ENCODE peak calls at places on chromosomes 5 and 9, in four cellular contexts. One of them, this sample, is unnamed.

GRCh38 chr5:3684771-3685354 is 89.2 kb downstream of the IRX1 start:
- DNase-seq in HepG2: no peak
- DNase-seq in H1: no peak
- DNase-seq in SK-N-SH: no peak
- DNase-seq in this sample: no peak

GRCh38 chr9:121860213-121860612 is 208.8 kb downstream of the DAB2IP start:
- DNase-seq in HepG2: no peak
- DNase-seq in H1: no peak
- DNase-seq in SK-N-SH: no peak
- DNase-seq in this sample: no peak

GRCh38 chr5:139593716-139594319 is 32.7 kb downstream of the UBE2D2 start:
- DNase-seq in HepG2: no peak
- DNase-seq in H1: no peak
- DNase-seq in SK-N-SH: no peak
- DNase-seq in this sample: no peak

GRCh38 chr5:175872287-175873089 is 1.1 kb downstream of the CPLX2 start:
- DNase-seq in HepG2: peak; percentile 50
- DNase-seq in H1: no peak
- DNase-seq in SK-N-SH: peak; percentile 88
- DNase-seq in this sample: peak; percentile 54

GRCh38 chr9:93087971-93088655 is 7.9 kb upstream of the CARD19 start:
- DNase-seq in HepG2: no peak
- DNase-seq in H1: no peak
- DNase-seq in SK-N-SH: peak; percentile 5
- DNase-seq in this sample: no peak

GRCh38 chr5:23742701-23743100 is 235.3 kb downstream of the PRDM9 start:
- DNase-seq in HepG2: no peak
- DNase-seq in H1: no peak
- DNase-seq in SK-N-SH: no peak
- DNase-seq in this sample: no peak

GRCh38 chr5:87074934-87075541 is 192.6 kb upstream of the RASA1 start:
- DNase-seq in HepG2: no peak
- DNase-seq in H1: no peak
- DNase-seq in SK-N-SH: no peak
- DNase-seq in this sample: peak; percentile 5

GRCh38 chr5:78626009-78626571 is 22.5 kb downstream of the LHFPL2 start:
- DNase-seq in HepG2: no peak
- DNase-seq in H1: no peak
- DNase-seq in SK-N-SH: no peak
- DNase-seq in this sample: no peak

GRCh38 chr5:13217636-13218035 is 726.9 kb downstream of the DNAH5 start:
- DNase-seq in HepG2: no peak
- DNase-seq in H1: no peak
- DNase-seq in SK-N-SH: no peak
- DNase-seq in this sample: no peak

GRCh38 chr5:1511037-1511436 is 12.7 kb downstream of the LPCAT1 start:
- DNase-seq in HepG2: no peak
- DNase-seq in H1: no peak
- DNase-seq in SK-N-SH: no peak
- DNase-seq in this sample: no peak
- TF ChIP-seq GABPA in HepG2: no peak
- TF ChIP-seq GABPA in H1: no peak
- TF ChIP-seq GABPA in SK-N-SH: no peak
- TF ChIP-seq GABPA in this sample: no peak

DNA sequence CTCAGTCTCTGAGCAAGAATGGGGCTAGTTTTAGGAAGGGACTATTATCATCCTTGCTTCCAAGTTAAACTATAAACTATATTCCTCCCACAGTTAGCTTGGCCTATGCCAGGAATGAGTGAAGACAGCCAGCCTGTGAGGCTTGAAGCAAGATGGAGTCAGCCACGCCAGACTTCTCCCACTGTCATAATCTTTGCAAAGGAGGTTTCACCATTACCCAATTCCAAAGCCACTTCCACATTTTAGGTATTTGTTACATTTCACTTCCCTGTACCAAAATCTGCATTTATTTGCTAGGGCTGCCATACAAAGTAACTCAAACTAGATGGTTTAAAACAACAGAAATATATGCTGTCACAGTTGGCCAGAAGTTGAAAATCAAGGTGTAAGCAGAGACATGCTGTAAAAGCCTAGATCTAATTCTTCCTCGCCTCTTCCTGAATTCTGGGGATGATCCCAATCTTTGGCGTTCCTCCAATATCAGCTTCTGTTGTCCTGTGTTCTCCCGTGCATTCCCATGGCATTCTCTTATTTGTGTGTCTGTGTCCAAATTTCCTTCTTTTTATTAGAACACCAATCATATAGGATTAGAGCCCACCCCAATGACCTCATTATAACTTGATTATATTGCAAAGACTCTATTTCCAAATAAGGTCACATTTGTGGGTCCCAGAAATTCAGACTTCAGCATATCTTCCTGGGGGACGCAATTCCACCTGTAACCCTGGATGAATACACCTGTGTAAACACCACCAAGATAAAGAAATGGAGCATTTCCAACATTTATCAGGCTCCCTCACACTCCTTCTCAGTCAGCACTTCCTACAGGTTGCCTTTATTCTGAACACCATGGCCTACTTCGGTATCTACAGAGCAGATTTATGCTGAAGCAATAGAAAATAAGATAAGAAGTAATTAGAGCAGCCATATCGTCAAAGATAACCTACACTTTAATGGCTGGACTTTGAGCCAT is 126.8 kb downstream of the GCNT1 start:
- DNase-seq in HepG2: no peak
- DNase-seq in H1: no peak
- DNase-seq in SK-N-SH: no peak
- DNase-seq in this sample: no peak
- TF ChIP-seq GABPA in HepG2: no peak
- TF ChIP-seq GABPA in H1: no peak
- TF ChIP-seq GABPA in SK-N-SH: no peak
- TF ChIP-seq GABPA in this sample: no peak

DNA sequence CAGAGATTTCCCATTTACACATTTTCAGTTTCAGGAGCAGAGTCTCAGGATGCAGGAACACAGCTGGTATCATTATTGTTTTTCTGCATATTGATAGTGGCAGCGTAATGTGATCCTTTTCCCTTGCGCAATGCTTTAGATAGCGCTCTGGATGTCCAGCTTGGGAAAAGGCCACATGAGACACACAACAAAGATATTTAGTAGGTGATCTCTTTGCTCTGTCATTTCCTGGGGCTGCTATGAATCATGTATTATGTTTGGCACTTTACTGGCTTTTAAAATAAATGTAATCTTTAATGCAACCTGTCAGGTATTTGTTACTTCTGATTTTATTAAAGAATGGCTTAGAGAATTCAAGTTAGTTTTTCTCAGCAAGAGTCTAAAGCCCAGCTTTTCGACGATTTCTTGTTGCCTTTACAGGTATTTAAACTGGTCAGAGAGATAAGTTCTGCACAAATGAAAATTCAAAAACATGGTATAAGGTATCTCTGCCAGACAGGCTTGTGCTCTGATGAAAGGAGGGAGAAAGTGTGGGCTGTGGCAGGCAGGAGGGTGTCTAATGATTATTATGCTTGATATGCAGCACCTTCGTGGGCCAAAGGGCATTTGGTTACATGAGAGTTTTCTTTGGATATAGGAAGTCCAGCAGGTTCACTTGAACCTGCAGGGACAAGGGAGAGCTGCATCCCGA is 42.3 kb downstream of the PTTG1 start:
- DNase-seq in HepG2: peak; percentile 88
- DNase-seq in H1: no peak
- DNase-seq in SK-N-SH: no peak
- DNase-seq in this sample: no peak
- TF ChIP-seq GABPA in HepG2: no peak
- TF ChIP-seq GABPA in H1: no peak
- TF ChIP-seq GABPA in SK-N-SH: peak; percentile 39
- TF ChIP-seq GABPA in this sample: no peak

DNA sequence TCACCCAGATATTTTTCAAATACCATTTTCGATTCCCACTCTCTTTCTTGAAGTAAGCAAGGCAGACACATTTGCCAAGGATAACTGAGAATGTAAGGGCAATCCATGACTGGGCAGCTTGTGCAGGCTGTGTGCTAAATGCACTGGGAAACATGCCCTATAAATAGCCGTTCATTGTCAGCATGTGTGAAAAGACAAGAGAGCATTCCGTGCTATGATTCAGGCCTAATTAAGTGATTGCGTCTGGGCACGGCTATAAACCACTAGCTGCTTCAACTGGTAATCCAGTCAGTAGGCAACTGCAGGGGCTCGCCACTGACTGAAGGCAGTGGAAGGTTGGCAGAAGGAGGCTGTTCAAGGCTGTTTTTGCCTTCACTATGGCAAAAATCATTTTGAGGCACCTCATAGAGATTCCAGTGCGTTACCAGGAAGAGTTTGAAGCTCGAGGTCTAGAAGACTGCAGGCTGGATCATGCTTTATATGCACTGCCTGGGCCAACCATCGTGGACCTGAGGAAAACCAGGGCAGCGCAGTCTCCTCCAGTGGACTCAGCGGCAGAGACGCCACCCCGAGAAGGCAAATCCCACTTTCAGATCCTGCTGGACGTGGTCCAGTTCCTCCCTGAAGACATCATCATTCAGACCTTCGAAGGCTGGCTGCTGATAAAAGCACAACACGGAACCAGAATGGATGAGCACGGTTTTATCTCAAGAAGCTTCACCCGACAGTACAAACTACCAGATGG is at the start of gene HSPB3:
- DNase-seq in HepG2: no peak
- DNase-seq in H1: no peak
- DNase-seq in SK-N-SH: no peak
- DNase-seq in this sample: no peak
- TF ChIP-seq GABPA in HepG2: no peak
- TF ChIP-seq GABPA in H1: no peak
- TF ChIP-seq GABPA in SK-N-SH: no peak
- TF ChIP-seq GABPA in this sample: no peak

DNA sequence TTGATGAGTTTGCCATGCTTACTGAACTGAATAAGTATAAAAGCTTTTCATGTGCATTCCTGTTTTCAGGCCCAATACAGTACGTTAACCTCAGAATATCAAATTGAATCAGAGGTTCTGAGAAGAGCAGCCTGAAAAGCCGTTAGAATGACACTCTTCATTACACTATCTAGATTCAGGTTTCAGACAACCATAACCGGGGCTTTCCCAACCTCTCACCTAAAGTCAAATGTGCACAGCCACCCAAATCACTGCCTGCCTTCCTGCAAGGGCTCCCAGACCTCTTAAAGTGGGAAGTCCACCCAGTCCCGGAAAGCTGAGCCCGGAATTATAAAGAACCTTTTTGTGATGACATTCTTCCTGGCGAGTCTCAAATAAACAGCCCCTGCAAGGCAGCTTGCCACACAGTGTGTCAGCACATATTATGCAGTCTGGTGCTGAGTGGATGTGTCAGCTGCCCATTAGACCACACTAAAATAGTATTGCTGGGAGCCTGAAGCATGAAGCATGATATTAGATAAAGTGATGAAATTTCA is 245.8 kb downstream of the TLE4 start:
- DNase-seq in HepG2: no peak
- DNase-seq in H1: no peak
- DNase-seq in SK-N-SH: no peak
- DNase-seq in this sample: no peak
- TF ChIP-seq GABPA in HepG2: no peak
- TF ChIP-seq GABPA in H1: no peak
- TF ChIP-seq GABPA in SK-N-SH: no peak
- TF ChIP-seq GABPA in this sample: no peak

GRCh38 chr5:155625315-155625714 is 611.8 kb downstream of the KIF4B start:
- DNase-seq in HepG2: no peak
- DNase-seq in H1: no peak
- DNase-seq in SK-N-SH: no peak
- DNase-seq in this sample: no peak

GRCh38 chr5:155616779-155617392 is 603.3 kb downstream of the KIF4B start:
- DNase-seq in HepG2: peak; percentile 13
- DNase-seq in H1: peak; percentile 13
- DNase-seq in SK-N-SH: peak; percentile 65
- DNase-seq in this sample: peak; percentile 47

GRCh38 chr5:155625897-155626543 is 612.5 kb downstream of the KIF4B start:
- DNase-seq in HepG2: no peak
- DNase-seq in H1: no peak
- DNase-seq in SK-N-SH: no peak
- DNase-seq in this sample: no peak

GRCh38 chr5:155624597-155625241 is 611.2 kb downstream of the KIF4B start:
- DNase-seq in HepG2: no peak
- DNase-seq in H1: no peak
- DNase-seq in SK-N-SH: no peak
- DNase-seq in this sample: no peak

DNA sequence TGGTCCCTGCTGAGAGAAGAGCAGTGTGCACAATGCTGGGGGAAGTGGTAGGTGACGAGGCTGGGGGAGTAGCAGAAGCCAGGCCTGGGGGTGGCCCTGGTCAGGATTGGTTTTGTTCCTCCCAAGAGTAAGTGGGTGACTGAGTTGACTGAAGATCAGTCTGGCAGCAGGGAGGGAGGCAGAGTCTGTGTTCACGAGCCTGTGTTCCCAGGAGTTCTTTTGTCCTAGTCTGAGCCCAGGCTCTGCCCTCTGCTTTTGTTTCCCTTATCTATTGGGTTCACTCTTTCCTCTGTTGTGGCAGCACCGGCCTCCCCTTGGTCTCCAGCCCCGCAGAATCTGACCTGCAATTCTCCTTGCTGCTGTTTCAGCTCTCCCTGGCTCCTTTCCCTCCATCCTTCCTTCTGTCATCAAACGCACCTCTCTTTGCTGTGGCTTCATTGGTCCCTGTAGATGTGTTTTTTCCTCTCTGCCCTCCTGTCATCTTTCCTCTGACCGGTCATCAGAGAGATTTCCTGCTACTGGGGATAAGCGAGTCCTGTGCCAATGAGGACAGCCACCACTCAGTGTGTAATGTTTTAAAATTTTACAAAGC is 607.4 kb downstream of the KIF4B start:
- DNase-seq in HepG2: no peak
- DNase-seq in H1: no peak
- DNase-seq in SK-N-SH: no peak
- DNase-seq in this sample: no peak
- TF ChIP-seq GABPA in HepG2: no peak
- TF ChIP-seq GABPA in H1: no peak
- TF ChIP-seq GABPA in SK-N-SH: no peak
- TF ChIP-seq GABPA in this sample: no peak

GRCh38 chr9:83936523-83936922 is 15.3 kb upstream of the KIF27 start:
- DNase-seq in HepG2: no peak
- DNase-seq in H1: no peak
- DNase-seq in SK-N-SH: no peak
- DNase-seq in this sample: no peak
- TF ChIP-seq GABPA in HepG2: no peak
- TF ChIP-seq GABPA in H1: no peak
- TF ChIP-seq GABPA in SK-N-SH: no peak
- TF ChIP-seq GABPA in this sample: no peak

GRCh38 chr9:127628644-127629467 is 16.8 kb downstream of the STXBP1 start:
- DNase-seq in HepG2: no peak
- DNase-seq in H1: no peak
- DNase-seq in SK-N-SH: no peak
- DNase-seq in this sample: no peak

GRCh38 chr9:127633216-127633615 is 21.1 kb downstream of the STXBP1 start:
- DNase-seq in HepG2: no peak
- DNase-seq in H1: no peak
- DNase-seq in SK-N-SH: no peak
- DNase-seq in this sample: no peak

GRCh38 chr9:127627494-127627855 is 15.4 kb downstream of the STXBP1 start:
- DNase-seq in HepG2: no peak
- DNase-seq in H1: no peak
- DNase-seq in SK-N-SH: no peak
- DNase-seq in this sample: no peak

GRCh38 chr9:127626752-127627493 is 14.8 kb downstream of the STXBP1 start:
- DNase-seq in HepG2: no peak
- DNase-seq in H1: no peak
- DNase-seq in SK-N-SH: no peak
- DNase-seq in this sample: no peak

GRCh38 chr9:127629468-127630081 is 17.5 kb downstream of the STXBP1 start:
- DNase-seq in HepG2: no peak
- DNase-seq in H1: no peak
- DNase-seq in SK-N-SH: no peak
- DNase-seq in this sample: no peak
- TF ChIP-seq GABPA in HepG2: no peak
- TF ChIP-seq GABPA in H1: no peak
- TF ChIP-seq GABPA in SK-N-SH: no peak
- TF ChIP-seq GABPA in this sample: no peak

This sample was measured in HL-60.